ENCODE peak calls at places on chromosome 15, in four cellular contexts. One of them, this sample, is unnamed. For H3K27me3, the result is how much of the 10 kb centered on the place peaks cover.

GRCh38 chr15:101326462-101327146 is 31.6 kb upstream of the SNRPA1 start:
- DNase-seq in breast epithelium: no peak
- DNase-seq in prostate gland: no peak
- DNase-seq in CD8-positive, alpha-beta memory T cell: no peak
- DNase-seq in this sample: no peak

GRCh38 chr15:33084661-33085060 is 109.9 kb downstream of the FMN1 start:
- DNase-seq in breast epithelium: no peak
- DNase-seq in prostate gland: no peak
- DNase-seq in CD8-positive, alpha-beta memory T cell: no peak
- DNase-seq in this sample: no peak

GRCh38 chr15:52178765-52179164 is 12.4 kb downstream of the GNB5 start:
- DNase-seq in breast epithelium: no peak
- DNase-seq in prostate gland: peak
- DNase-seq in CD8-positive, alpha-beta memory T cell: no peak
- DNase-seq in this sample: no peak

GRCh38 chr15:68640791-68641331 is 62.1 kb downstream of the CORO2B start:
- DNase-seq in breast epithelium: peak
- DNase-seq in prostate gland: peak
- DNase-seq in CD8-positive, alpha-beta memory T cell: no peak
- DNase-seq in this sample: no peak

GRCh38 chr15:46654993-46655392 is 1020.2 kb downstream of the SQOR start:
- DNase-seq in breast epithelium: no peak
- DNase-seq in prostate gland: no peak
- DNase-seq in CD8-positive, alpha-beta memory T cell: no peak
- DNase-seq in this sample: no peak

GRCh38 chr15:88075102-88075501 is 181.4 kb downstream of the NTRK3 start:
- DNase-seq in breast epithelium: no peak
- DNase-seq in prostate gland: no peak
- DNase-seq in CD8-positive, alpha-beta memory T cell: no peak
- DNase-seq in this sample: no peak

GRCh38 chr15:86558678-86559077 is 479.0 kb downstream of the AGBL1 start:
- DNase-seq in breast epithelium: no peak
- DNase-seq in prostate gland: no peak
- DNase-seq in CD8-positive, alpha-beta memory T cell: no peak
- DNase-seq in this sample: no peak

GRCh38 chr15:63042879-63043340 is 363 bp downstream of the TPM1 start:
- DNase-seq in breast epithelium: no peak
- DNase-seq in prostate gland: no peak
- DNase-seq in CD8-positive, alpha-beta memory T cell: no peak
- DNase-seq in this sample: no peak

GRCh38 chr15:62067448-62068044 is 769 bp downstream of the C2CD4A start:
- DNase-seq in breast epithelium: no peak
- DNase-seq in prostate gland: peak
- DNase-seq in CD8-positive, alpha-beta memory T cell: no peak
- DNase-seq in this sample: peak

GRCh38 chr15:89662893-89663673 is 7.8 kb upstream of the KIF7 start:
- DNase-seq in breast epithelium: no peak
- DNase-seq in prostate gland: no peak
- DNase-seq in CD8-positive, alpha-beta memory T cell: no peak
- DNase-seq in this sample: peak

GRCh38 chr15:67784057-67784781 is 41.1 kb upstream of the SKOR1 start:
- DNase-seq in breast epithelium: no peak
- DNase-seq in prostate gland: no peak
- DNase-seq in CD8-positive, alpha-beta memory T cell: no peak
- DNase-seq in this sample: no peak

GRCh38 chr15:57356636-57357035 is 19.7 kb upstream of the CGNL1 start:
- DNase-seq in breast epithelium: no peak
- DNase-seq in prostate gland: no peak
- DNase-seq in CD8-positive, alpha-beta memory T cell: no peak
- DNase-seq in this sample: peak

GRCh38 chr15:101126618-101127502 is 125.0 kb downstream of the CHSY1 start:
- DNase-seq in breast epithelium: no peak
- DNase-seq in prostate gland: no peak
- DNase-seq in CD8-positive, alpha-beta memory T cell: peak
- DNase-seq in this sample: peak

GRCh38 chr15:61835476-61836106 is 224.7 kb downstream of the VPS13C start:
- DNase-seq in breast epithelium: no peak
- DNase-seq in prostate gland: peak
- DNase-seq in CD8-positive, alpha-beta memory T cell: peak
- DNase-seq in this sample: peak

GRCh38 chr15:42503822-42504221 is 8.4 kb downstream of the SNAP23 start:
- DNase-seq in breast epithelium: no peak
- DNase-seq in prostate gland: no peak
- DNase-seq in CD8-positive, alpha-beta memory T cell: no peak
- DNase-seq in this sample: no peak

GRCh38 chr15:83098079-83098478 is 9.4 kb upstream of the TM6SF1 start:
- DNase-seq in breast epithelium: no peak
- DNase-seq in prostate gland: no peak
- DNase-seq in CD8-positive, alpha-beta memory T cell: no peak
- DNase-seq in this sample: no peak

GRCh38 chr15:101022876-101023275 is 103.7 kb downstream of the LRRK1 start:
- DNase-seq in breast epithelium: no peak
- DNase-seq in prostate gland: no peak
- DNase-seq in CD8-positive, alpha-beta memory T cell: no peak
- DNase-seq in this sample: no peak

GRCh38 chr15:98903377-98904018 is 104.1 kb downstream of the PGPEP1L start:
- DNase-seq in breast epithelium: no peak
- DNase-seq in prostate gland: no peak
- DNase-seq in CD8-positive, alpha-beta memory T cell: no peak
- DNase-seq in this sample: no peak

GRCh38 chr15:49270541-49271421 is 100.7 kb downstream of the GALK2 start:
- DNase-seq in breast epithelium: no peak
- DNase-seq in prostate gland: no peak
- DNase-seq in CD8-positive, alpha-beta memory T cell: no peak
- DNase-seq in this sample: peak

GRCh38 chr15:31225356-31225955 is 101.2 kb upstream of the KLF13 start:
- DNase-seq in breast epithelium: no peak
- DNase-seq in prostate gland: no peak
- DNase-seq in CD8-positive, alpha-beta memory T cell: no peak
- DNase-seq in this sample: no peak

GRCh38 chr15:99727330-99727729 is 5.9 kb downstream of the LYSMD4 start:
- DNase-seq in breast epithelium: no peak
- DNase-seq in prostate gland: no peak
- DNase-seq in CD8-positive, alpha-beta memory T cell: no peak
- DNase-seq in this sample: no peak

GRCh38 chr15:72516734-72517133 is 42.6 kb downstream of the ARIH1 start:
- DNase-seq in breast epithelium: no peak
- DNase-seq in prostate gland: no peak
- DNase-seq in CD8-positive, alpha-beta memory T cell: no peak
- DNase-seq in this sample: no peak

GRCh38 chr15:75577401-75578205 is 1.5 kb downstream of the PTPN9 start:
- DNase-seq in breast epithelium: no peak
- DNase-seq in prostate gland: peak
- DNase-seq in CD8-positive, alpha-beta memory T cell: no peak
- DNase-seq in this sample: peak

GRCh38 chr15:67074886-67075229 is 9.5 kb downstream of the SMAD3 start:
- DNase-seq in breast epithelium: no peak
- DNase-seq in prostate gland: no peak
- DNase-seq in CD8-positive, alpha-beta memory T cell: no peak
- DNase-seq in this sample: no peak

GRCh38 chr15:60905587-60905986 is 323.5 kb downstream of the RORA start:
- DNase-seq in breast epithelium: no peak
- DNase-seq in prostate gland: no peak
- DNase-seq in CD8-positive, alpha-beta memory T cell: peak
- DNase-seq in this sample: no peak

GRCh38 chr15:68082735-68083134 is 28.6 kb downstream of the PIAS1 start:
- DNase-seq in breast epithelium: no peak
- DNase-seq in prostate gland: no peak
- DNase-seq in CD8-positive, alpha-beta memory T cell: no peak
- DNase-seq in this sample: no peak

GRCh38 chr15:101225658-101226057 is 26.2 kb downstream of the CHSY1 start:
- DNase-seq in breast epithelium: no peak
- DNase-seq in prostate gland: no peak
- DNase-seq in CD8-positive, alpha-beta memory T cell: no peak
- DNase-seq in this sample: no peak

GRCh38 chr15:98953000-98953776 is 54.4 kb downstream of the PGPEP1L start:
- DNase-seq in breast epithelium: no peak
- DNase-seq in prostate gland: no peak
- DNase-seq in CD8-positive, alpha-beta memory T cell: no peak
- DNase-seq in this sample: no peak

GRCh38 chr15:48221885-48222284 is 15.8 kb downstream of the SLC12A1 start:
- DNase-seq in breast epithelium: no peak
- DNase-seq in prostate gland: no peak
- DNase-seq in CD8-positive, alpha-beta memory T cell: no peak
- DNase-seq in this sample: peak

GRCh38 chr15:80932989-80933388 is 56.6 kb downstream of the MESD start:
- DNase-seq in breast epithelium: no peak
- DNase-seq in prostate gland: no peak
- DNase-seq in CD8-positive, alpha-beta memory T cell: no peak
- DNase-seq in this sample: no peak

GRCh38 chr15:45157974-45158373 is 28.2 kb downstream of the DUOX1 start:
- DNase-seq in breast epithelium: no peak
- DNase-seq in prostate gland: no peak
- DNase-seq in CD8-positive, alpha-beta memory T cell: no peak
- DNase-seq in this sample: peak

GRCh38 chr15:68201879-68202261 is 3.3 kb downstream of the CALML4 start:
- DNase-seq in breast epithelium: no peak
- DNase-seq in prostate gland: no peak
- DNase-seq in CD8-positive, alpha-beta memory T cell: no peak
- DNase-seq in this sample: no peak

GRCh38 chr15:70561885-70562284 is 201.5 kb downstream of the UACA start:
- DNase-seq in breast epithelium: no peak
- DNase-seq in prostate gland: no peak
- DNase-seq in CD8-positive, alpha-beta memory T cell: no peak
- DNase-seq in this sample: no peak
- H3K27me3 ChIP-seq in breast epithelium: under half
- H3K27me3 ChIP-seq in prostate gland: under half
- H3K27me3 ChIP-seq in CD8-positive, alpha-beta memory T cell: under half
- H3K27me3 ChIP-seq in this sample: under half

GRCh38 chr15:74123131-74123429 is 7.3 kb upstream of the ISLR2 start:
- DNase-seq in breast epithelium: no peak
- DNase-seq in prostate gland: no peak
- DNase-seq in CD8-positive, alpha-beta memory T cell: no peak
- DNase-seq in this sample: no peak

GRCh38 chr15:74123685-74124084 is 6.7 kb upstream of the ISLR2 start:
- DNase-seq in breast epithelium: no peak
- DNase-seq in prostate gland: no peak
- DNase-seq in CD8-positive, alpha-beta memory T cell: no peak
- DNase-seq in this sample: no peak

GRCh38 chr15:74122403-74123130 is 7.8 kb upstream of the ISLR2 start:
- DNase-seq in breast epithelium: no peak
- DNase-seq in prostate gland: no peak
- DNase-seq in CD8-positive, alpha-beta memory T cell: no peak
- DNase-seq in this sample: no peak

GRCh38 chr15:74121858-74122257 is 8.5 kb upstream of the ISLR2 start:
- DNase-seq in breast epithelium: no peak
- DNase-seq in prostate gland: no peak
- DNase-seq in CD8-positive, alpha-beta memory T cell: no peak
- DNase-seq in this sample: no peak

GRCh38 chr15:74124196-74124595 is 6.2 kb upstream of the ISLR2 start:
- DNase-seq in breast epithelium: no peak
- DNase-seq in prostate gland: no peak
- DNase-seq in CD8-positive, alpha-beta memory T cell: no peak
- DNase-seq in this sample: no peak
- H3K27me3 ChIP-seq in breast epithelium: under half
- H3K27me3 ChIP-seq in prostate gland: under half
- H3K27me3 ChIP-seq in CD8-positive, alpha-beta memory T cell: under half
- H3K27me3 ChIP-seq in this sample: under half

GRCh38 chr15:40363611-40364010 is 5.6 kb downstream of the DISP2 start:
- DNase-seq in breast epithelium: no peak
- DNase-seq in prostate gland: no peak
- DNase-seq in CD8-positive, alpha-beta memory T cell: no peak
- DNase-seq in this sample: no peak
- H3K27me3 ChIP-seq in breast epithelium: under half
- H3K27me3 ChIP-seq in prostate gland: under half
- H3K27me3 ChIP-seq in CD8-positive, alpha-beta memory T cell: under half
- H3K27me3 ChIP-seq in this sample: under half

DNA sequence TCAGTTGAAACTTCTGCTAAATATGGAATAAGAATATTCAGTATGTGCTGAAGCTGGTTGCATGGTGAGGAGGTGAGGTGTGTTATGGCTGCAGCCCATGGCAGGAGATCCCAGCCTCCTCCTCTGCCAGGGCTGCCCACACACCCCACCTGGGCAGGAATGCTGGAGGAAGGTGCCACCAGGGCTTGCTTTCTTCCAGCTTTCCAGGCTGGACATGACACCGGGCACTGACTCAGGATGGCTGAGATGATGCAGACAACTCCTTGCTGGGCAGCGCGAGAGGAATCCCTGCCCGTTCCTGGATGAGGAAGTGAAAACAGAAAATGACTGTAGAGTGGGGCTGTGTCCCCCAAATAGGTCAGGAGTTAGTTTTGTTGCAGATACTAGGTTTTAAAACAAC is 14.1 kb downstream of the GABRG3 start:
- DNase-seq in breast epithelium: no peak
- DNase-seq in prostate gland: no peak
- DNase-seq in CD8-positive, alpha-beta memory T cell: no peak
- DNase-seq in this sample: no peak
- H3K27me3 ChIP-seq in breast epithelium: under half
- H3K27me3 ChIP-seq in prostate gland: under half
- H3K27me3 ChIP-seq in CD8-positive, alpha-beta memory T cell: under half
- H3K27me3 ChIP-seq in this sample: under half

GRCh38 chr15:29593086-29593485 is 229.2 kb downstream of the TJP1 start:
- DNase-seq in breast epithelium: no peak
- DNase-seq in prostate gland: no peak
- DNase-seq in CD8-positive, alpha-beta memory T cell: no peak
- DNase-seq in this sample: no peak

GRCh38 chr15:29593629-29594028 is 228.6 kb downstream of the TJP1 start:
- DNase-seq in breast epithelium: no peak
- DNase-seq in prostate gland: no peak
- DNase-seq in CD8-positive, alpha-beta memory T cell: no peak
- DNase-seq in this sample: no peak

DNA sequence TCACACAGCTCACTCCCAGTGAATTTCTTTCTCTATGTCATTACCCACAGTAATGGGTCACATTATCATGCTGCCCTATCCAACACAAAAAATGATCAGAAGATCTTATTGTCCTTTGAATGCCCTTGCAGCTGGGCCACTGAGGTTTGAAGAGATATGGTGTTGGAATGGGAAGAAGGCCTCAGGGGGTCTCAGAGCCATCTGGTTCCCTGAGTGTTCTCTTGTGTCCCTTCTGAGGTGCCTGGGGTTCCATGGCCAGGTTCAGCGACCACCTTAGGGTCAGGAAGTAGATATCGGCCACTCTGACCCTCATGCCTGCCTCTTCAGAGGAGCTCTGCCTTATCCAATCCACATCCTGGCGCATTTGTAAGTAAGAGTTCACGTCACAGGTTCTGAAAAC is 232.3 kb downstream of the TJP1 start:
- DNase-seq in breast epithelium: no peak
- DNase-seq in prostate gland: no peak
- DNase-seq in CD8-positive, alpha-beta memory T cell: no peak
- DNase-seq in this sample: no peak
- H3K27me3 ChIP-seq in breast epithelium: under half
- H3K27me3 ChIP-seq in prostate gland: under half
- H3K27me3 ChIP-seq in CD8-positive, alpha-beta memory T cell: under half
- H3K27me3 ChIP-seq in this sample: under half

This sample was measured in MG63.